ENCODE peak calls at places on chromosomes 5 and 9, in five cellular contexts. H is activated CD8-positive, alpha-beta T cell treated with anti-CD3 and anti-CD28 coated beads for 36 hours; X is NCI-H2029; D is posterior cingulate gyrus; I is activated CD4-positive, CD25-positive, alpha-beta regulatory T cell. M is an unnamed sample.

GRCh38 chr5:134226441-134227192 is 744 bp upstream of the PPP2CA start:
- DNase-seq in H (peak; percentile 84), D (no peak), X (peak; percentile 81), I (peak; percentile 78), M (no peak)

GRCh38 chr5:149452007-149452664 is 73.0 kb upstream of the IL17B start:
- DNase-seq in H (no peak), I (no peak), D (no peak), X (no peak), M (no peak)

GRCh38 chr5:79069488-79070001 is at the start of the genes BHMT2 and DMGDH:
- DNase-seq in X (peak; percentile 30), H (peak; percentile 18), I (no peak), D (no peak), M (no peak)

GRCh38 chr9:92759990-92760893 is 4.4 kb downstream of the BICD2 start:
- DNase-seq in D (peak; percentile 73), X (no peak), I (no peak), H (no peak), M (no peak)

GRCh38 chr9:91138760-91139159 is 223.0 kb downstream of the AUH start:
- DNase-seq in I (no peak), X (no peak), H (no peak), D (no peak), M (no peak)

GRCh38 chr5:130714200-130714599 is 450.9 kb downstream of the HINT1 start:
- DNase-seq in X (no peak), I (no peak), D (no peak), H (no peak), M (no peak)

GRCh38 chr5:115033861-115034260 is 135.8 kb downstream of the TRIM36 start:
- DNase-seq in D (peak; percentile 38), H (peak; percentile 4), X (no peak), I (no peak), M (no peak)

GRCh38 chr9:69001921-69002320 is 12.0 kb downstream of the PRKACG start:
- DNase-seq in D (no peak), X (no peak), I (no peak), H (no peak), M (no peak)

GRCh38 chr9:17744786-17745185 is 165.9 kb downstream of the SH3GL2 start:
- DNase-seq in D (no peak), H (no peak), I (no peak), X (no peak), M (peak; percentile 44)

GRCh38 chr9:128001411-128002298 is 20.9 kb upstream of the EEIG1 start:
- DNase-seq in X (no peak), I (no peak), H (no peak), D (no peak), M (no peak)

GRCh38 chr5:141816598-141817399 is 61.4 kb downstream of the PCDH1 start:
- DNase-seq in X (no peak), I (no peak), H (no peak), D (no peak), M (no peak)

GRCh38 chr5:22889714-22890113 is 36.6 kb upstream of the CDH12 start:
- DNase-seq in X (no peak), D (no peak), H (no peak), I (no peak), M (no peak)

GRCh38 chr9:116000748-116001329 is 152.8 kb upstream of the PAPPA start:
- DNase-seq in D (no peak), X (peak; percentile 6), I (no peak), H (peak; percentile 4), M (peak; percentile 7)

GRCh38 chr9:111094433-111095421 is 56.5 kb upstream of the LPAR1 start:
- DNase-seq in D (no peak), H (no peak), I (no peak), X (no peak), M (no peak)

GRCh38 chr5:8682381-8682780 is 813.4 kb downstream of the MTRR start:
- DNase-seq in H (no peak), I (no peak), D (no peak), X (no peak), M (no peak)

GRCh38 chr5:61414806-61415205 is 82.7 kb downstream of the ZSWIM6 start:
- DNase-seq in D (no peak), H (no peak), I (no peak), X (no peak), M (no peak)

GRCh38 chr9:112863781-112864180 is 26.9 kb downstream of the SLC46A2 start:
- DNase-seq in I (no peak), X (no peak), D (no peak), H (peak; percentile 10), M (no peak)

GRCh38 chr9:98563212-98563907 is 145.4 kb downstream of the GABBR2 start:
- DNase-seq in X (no peak), D (no peak), H (no peak), I (no peak), M (no peak)

GRCh38 chr5:143402464-143403356 is 776 bp downstream of the NR3C1 start:
- DNase-seq in X (peak; percentile 43), I (peak; percentile 29), H (peak; percentile 72), D (peak; percentile 51), M (peak; percentile 63)

GRCh38 chr9:6686396-6686795 is 40.9 kb upstream of the GLDC start:
- DNase-seq in I (no peak), H (no peak), X (no peak), D (no peak), M (no peak)

GRCh38 chr5:72517961-72518690 is 10.9 kb upstream of the ZNF366 start:
- DNase-seq in D (no peak), I (no peak), X (no peak), H (no peak), M (no peak)

GRCh38 chr5:6158974-6159863 is 219.1 kb downstream of the MED10 start:
- DNase-seq in D (peak; percentile 15), X (peak; percentile 5), I (no peak), H (no peak), M (no peak)

GRCh38 chr5:42302186-42302585 is 121.1 kb upstream of the GHR start:
- DNase-seq in H (no peak), I (no peak), X (no peak), D (no peak), M (no peak)

GRCh38 chr5:61290815-61291214 is 41.2 kb upstream of the ZSWIM6 start:
- DNase-seq in H (no peak), D (no peak), I (no peak), X (peak; percentile 83), M (no peak)

GRCh38 chr5:32934529-32934928 is 223.4 kb downstream of the NPR3 start:
- DNase-seq in D (no peak), X (no peak), H (no peak), I (no peak), M (no peak)

GRCh38 chr9:108811944-108812343 is 43.8 kb downstream of the ACTL7B start:
- DNase-seq in X (peak; percentile 69), I (no peak), D (no peak), H (no peak), M (no peak)